ENCODE peak calls at places on chromosome 10, in six cellular contexts. U is K562, E is WTC11, I is H1, O is HepG2, P is GM12878. F is an unnamed sample.

GRCh38 chr10:106711313-106711906 is 453.1 kb downstream of the SORCS1 start:
- DNase-seq in U (peak; percentile 74), E (peak; percentile 79), I (peak; percentile 43), O (peak; percentile 23), P (no peak), F (peak; percentile 82)

GRCh38 chr10:42690449-42691360 is 52.3 kb upstream of the ZNF33B start:
- DNase-seq in U (no peak), E (peak; percentile 37), I (no peak), O (peak; percentile 14), P (no peak), F (peak; percentile 72)

GRCh38 chr10:60238408-60239100 is 151.1 kb downstream of the ANK3 start:
- DNase-seq in U (no peak), E (peak; percentile 36), I (peak; percentile 10), O (no peak), P (peak; percentile 23), F (peak; percentile 74)

GRCh38 chr10:84214046-84214572 is 11.2 kb downstream of the LRIT2 start:
- DNase-seq in U (no peak), E (peak; percentile 21), I (no peak), O (no peak), P (no peak), F (no peak)

GRCh38 chr10:26485150-26485941 is 47.2 kb downstream of the APBB1IP start:
- DNase-seq in U (no peak), E (no peak), I (no peak), O (no peak), P (no peak), F (no peak)

GRCh38 chr10:74363727-74364126 is 212.7 kb downstream of the ADK start:
- DNase-seq in U (no peak), E (no peak), I (no peak), O (no peak), P (no peak), F (no peak)

GRCh38 chr10:77317221-77317620 is 320.4 kb downstream of the KCNMA1 start:
- DNase-seq in U (no peak), E (no peak), I (no peak), O (no peak), P (no peak), F (no peak)

GRCh38 chr10:20858292-20859124 is 38.6 kb downstream of the NEBL start:
- DNase-seq in U (no peak), E (no peak), I (no peak), O (peak; percentile 12), P (no peak), F (peak; percentile 56)

GRCh38 chr10:125003901-125004467 is 62.1 kb downstream of the ZRANB1 start:
- DNase-seq in U (no peak), E (peak; percentile 11), I (no peak), O (no peak), P (no peak), F (no peak)

GRCh38 chr10:123633636-123634035 is 32.5 kb upstream of the GPR26 start:
- DNase-seq in U (no peak), E (no peak), I (no peak), O (no peak), P (no peak), F (no peak)

GRCh38 chr10:48545462-48546145 is 59.3 kb downstream of the ARHGAP22 start:
- DNase-seq in U (no peak), E (no peak), I (no peak), O (no peak), P (no peak), F (no peak)

GRCh38 chr10:111600772-111601171 is 523.9 kb downstream of the ADRA2A start:
- DNase-seq in U (no peak), E (peak; percentile 20), I (no peak), O (no peak), P (no peak), F (peak; percentile 4)

GRCh38 chr10:33302188-33302829 is 32.2 kb downstream of the NRP1 start:
- DNase-seq in U (no peak), E (no peak), I (no peak), O (no peak), P (no peak), F (no peak)

GRCh38 chr10:119761106-119761505 is 35.3 kb downstream of the INPP5F start:
- DNase-seq in U (no peak), E (no peak), I (no peak), O (no peak), P (no peak), F (no peak)

GRCh38 chr10:62829622-62830021 is 13.5 kb upstream of the EGR2 start:
- DNase-seq in U (no peak), E (no peak), I (no peak), O (no peak), P (no peak), F (no peak)

DNA sequence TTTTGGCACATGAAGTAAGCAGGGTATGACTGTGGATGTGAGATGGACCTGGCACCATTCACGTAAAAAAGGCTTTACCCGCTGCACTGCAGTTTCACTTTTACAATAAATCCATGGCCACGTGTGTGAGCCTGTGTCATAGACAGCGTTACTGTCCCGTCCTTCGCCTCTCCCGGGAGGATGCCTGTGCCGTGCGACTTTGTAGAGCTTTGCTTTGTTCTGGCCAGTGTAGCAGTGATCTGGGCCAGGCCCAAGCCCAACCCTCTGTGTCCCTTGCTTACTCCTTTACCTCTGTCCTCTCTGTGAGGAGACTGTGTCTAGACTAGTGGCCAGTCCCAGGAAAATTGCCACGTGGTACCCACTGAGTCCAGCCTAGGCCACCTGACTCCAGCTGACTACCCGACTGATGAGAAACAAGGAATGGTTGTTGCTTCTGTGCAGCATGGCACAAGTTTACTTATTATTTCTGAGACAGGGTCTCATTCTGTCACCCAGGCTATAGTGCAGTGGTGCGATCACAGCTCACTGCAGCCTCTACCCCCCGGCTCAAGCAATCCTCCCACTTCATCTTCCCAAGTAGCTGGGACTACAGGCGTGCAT is 48.1 kb downstream of the JAKMIP3 start:
- DNase-seq in U (no peak), E (peak; percentile 6), I (no peak), O (no peak), P (no peak), F (no peak)
- TF ChIP-seq CREB1 in U (no peak), E (no peak), I (no peak), O (no peak), P (no peak), F (no peak)

GRCh38 chr10:75497997-75498797 is 66.8 kb downstream of the LRMDA start:
- DNase-seq in U (no peak), E (no peak), I (no peak), O (no peak), P (no peak), F (no peak)
- TF ChIP-seq CREB1 in U (no peak), E (no peak), I (no peak), O (no peak), P (no peak), F (no peak)

GRCh38 chr10:69914373-69915268 is 112.9 kb downstream of the COL13A1 start:
- DNase-seq in U (peak; percentile 87), E (peak; percentile 87), I (peak; percentile 27), O (peak; percentile 45), P (no peak), F (peak; percentile 87)

GRCh38 chr10:69913586-69913985 is 111.9 kb downstream of the COL13A1 start:
- DNase-seq in U (peak; percentile 36), E (no peak), I (no peak), O (no peak), P (no peak), F (no peak)

GRCh38 chr10:69911571-69912528 is 110.1 kb downstream of the COL13A1 start:
- DNase-seq in U (no peak), E (no peak), I (no peak), O (no peak), P (no peak), F (peak; percentile 34)

GRCh38 chr10:69910566-69910965 is 108.9 kb downstream of the COL13A1 start:
- DNase-seq in U (no peak), E (no peak), I (no peak), O (no peak), P (no peak), F (no peak)

DNA sequence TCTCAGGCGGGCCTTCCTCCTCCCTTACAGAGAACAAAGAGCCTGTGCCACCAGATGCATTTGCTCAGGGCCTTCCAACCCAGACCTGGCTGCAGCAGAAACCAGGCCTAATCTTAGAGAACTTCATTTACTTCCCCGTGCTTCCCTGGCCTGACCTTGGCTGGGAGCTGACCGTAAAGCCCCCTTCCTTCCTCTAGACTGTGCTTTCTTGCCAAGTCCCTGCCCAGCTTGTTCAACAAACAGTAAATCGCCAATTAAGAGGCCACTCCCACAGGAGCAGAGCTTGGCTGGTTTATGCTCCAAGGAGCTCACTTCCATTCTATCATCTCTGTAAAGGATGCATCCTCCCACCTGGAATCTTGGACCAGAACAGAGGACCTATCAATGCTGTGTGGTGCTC is 110.9 kb downstream of the COL13A1 start:
- DNase-seq in U (no peak), E (no peak), I (no peak), O (no peak), P (no peak), F (no peak)
- TF ChIP-seq CREB1 in U (no peak), E (no peak), I (no peak), O (no peak), P (no peak), F (no peak)

GRCh38 chr10:97228775-97229157 is 43.0 kb upstream of the SLIT1 start:
- DNase-seq in U (no peak), E (no peak), I (no peak), O (no peak), P (no peak), F (no peak)

GRCh38 chr10:97230146-97230545 is 44.4 kb upstream of the SLIT1 start:
- DNase-seq in U (peak; percentile 22), E (no peak), I (no peak), O (no peak), P (no peak), F (no peak)

GRCh38 chr10:97226398-97226797 is 40.6 kb upstream of the SLIT1 start:
- DNase-seq in U (no peak), E (no peak), I (no peak), O (no peak), P (no peak), F (no peak)

GRCh38 chr10:97228130-97228774 is 42.5 kb upstream of the SLIT1 start:
- DNase-seq in U (no peak), E (no peak), I (no peak), O (no peak), P (no peak), F (no peak)

GRCh38 chr10:97229322-97229721 is 43.6 kb upstream of the SLIT1 start:
- DNase-seq in U (no peak), E (no peak), I (no peak), O (no peak), P (no peak), F (no peak)
- TF ChIP-seq CREB1 in U (no peak), E (no peak), I (no peak), O (no peak), P (no peak), F (no peak)

GRCh38 chr10:126268104-126268900 is 120.0 kb downstream of the ADAM12 start:
- DNase-seq in U (no peak), E (no peak), I (no peak), O (no peak), P (no peak), F (no peak)

GRCh38 chr10:126262971-126263370 is 125.3 kb downstream of the ADAM12 start:
- DNase-seq in U (no peak), E (no peak), I (no peak), O (no peak), P (no peak), F (no peak)

GRCh38 chr10:126259883-126260282 is 128.4 kb downstream of the ADAM12 start:
- DNase-seq in U (no peak), E (no peak), I (no peak), O (no peak), P (no peak), F (no peak)

GRCh38 chr10:126262186-126262838 is 126.0 kb downstream of the ADAM12 start:
- DNase-seq in U (no peak), E (no peak), I (no peak), O (no peak), P (no peak), F (peak; percentile 21)

GRCh38 chr10:126264089-126265018 is 123.9 kb downstream of the ADAM12 start:
- DNase-seq in U (no peak), E (no peak), I (no peak), O (no peak), P (no peak), F (no peak)
- TF ChIP-seq CREB1 in U (no peak), E (no peak), I (no peak), O (no peak), P (no peak), F (no peak)

F was measured in GM23338.